ENCODE peak calls at places on chromosomes 4 and X, in four cellular contexts. One of them, this sample, is unnamed.

GRCh38 chr4:156476359-156476758 is 495.2 kb downstream of the PDGFC start:
- DNase-seq in omental fat pad: no peak
- DNase-seq in H9: no peak
- DNase-seq in transverse colon: no peak
- DNase-seq in this sample: no peak

GRCh38 chr4:10275696-10276095 is 159.1 kb upstream of the WDR1 start:
- DNase-seq in omental fat pad: no peak
- DNase-seq in H9: no peak
- DNase-seq in transverse colon: no peak
- DNase-seq in this sample: no peak

GRCh38 chr4:174209296-174209695 is 74.2 kb downstream of the FBXO8 start:
- DNase-seq in omental fat pad: no peak
- DNase-seq in H9: no peak
- DNase-seq in transverse colon: no peak
- DNase-seq in this sample: no peak

GRCh38 chr4:120704529-120704928 is 218.0 kb downstream of the PRDM5 start:
- DNase-seq in omental fat pad: no peak
- DNase-seq in H9: no peak
- DNase-seq in transverse colon: no peak
- DNase-seq in this sample: no peak

GRCh38 chrX:85391879-85392238 is 12.4 kb upstream of the POF1B start:
- DNase-seq in omental fat pad: no peak
- DNase-seq in H9: no peak
- DNase-seq in transverse colon: no peak
- DNase-seq in this sample: no peak

GRCh38 chr4:1451106-1451751 is 45.0 kb upstream of the NKX1-1 start:
- DNase-seq in omental fat pad: no peak
- DNase-seq in H9: no peak
- DNase-seq in transverse colon: no peak
- DNase-seq in this sample: no peak

GRCh38 chrX:38923451-38923969 is 122.3 kb downstream of the MID1IP1 start:
- DNase-seq in omental fat pad: no peak
- DNase-seq in H9: no peak
- DNase-seq in transverse colon: no peak
- DNase-seq in this sample: no peak

GRCh38 chr4:186660403-186660802 is 63.3 kb downstream of the FAT1 start:
- DNase-seq in omental fat pad: no peak
- DNase-seq in H9: no peak
- DNase-seq in transverse colon: peak; percentile 70
- DNase-seq in this sample: no peak

GRCh38 chr4:1873291-1873690 is 2.1 kb downstream of the NSD2 start:
- DNase-seq in omental fat pad: no peak
- DNase-seq in H9: no peak
- DNase-seq in transverse colon: no peak
- DNase-seq in this sample: no peak

GRCh38 chr4:159505275-159505975 is 402.5 kb downstream of the RAPGEF2 start:
- DNase-seq in omental fat pad: no peak
- DNase-seq in H9: no peak
- DNase-seq in transverse colon: no peak
- DNase-seq in this sample: no peak

GRCh38 chrX:9775930-9776329 is 10.3 kb upstream of the GPR143 start:
- DNase-seq in omental fat pad: no peak
- DNase-seq in H9: no peak
- DNase-seq in transverse colon: no peak
- DNase-seq in this sample: no peak

GRCh38 chrX:15151267-15152196 is 118.4 kb downstream of the ASB9 start:
- DNase-seq in omental fat pad: no peak
- DNase-seq in H9: no peak
- DNase-seq in transverse colon: no peak
- DNase-seq in this sample: no peak

GRCh38 chrX:120517936-120518335 is 42.8 kb downstream of the CUL4B start:
- DNase-seq in omental fat pad: no peak
- DNase-seq in H9: no peak
- DNase-seq in transverse colon: no peak
- DNase-seq in this sample: no peak

GRCh38 chrX:140318306-140318705 is 186.6 kb downstream of the SOX3 start:
- DNase-seq in omental fat pad: no peak
- DNase-seq in H9: no peak
- DNase-seq in transverse colon: no peak
- DNase-seq in this sample: no peak

DNA sequence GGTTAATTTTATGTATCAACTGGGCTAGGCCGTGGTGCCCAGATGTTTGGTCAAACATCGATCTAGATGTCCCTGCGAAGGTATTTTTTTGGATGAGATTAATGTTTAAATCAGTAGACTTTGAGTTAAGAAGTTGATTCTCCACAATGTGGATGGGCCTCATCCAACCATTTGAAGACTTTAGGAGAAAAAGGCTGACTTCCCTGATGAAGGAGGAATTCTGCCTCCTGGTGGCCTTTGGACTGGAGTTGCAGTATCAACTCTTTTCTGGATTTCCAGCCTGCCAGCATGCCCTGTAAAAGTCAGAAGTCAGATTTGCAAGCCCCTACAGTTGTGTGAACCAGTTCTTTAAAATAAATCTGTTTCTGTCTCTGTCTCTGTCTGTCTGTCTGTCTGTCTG is 91.4 kb downstream of the STK32B start:
- DNase-seq in omental fat pad: no peak
- DNase-seq in H9: peak; percentile 57
- DNase-seq in transverse colon: peak; percentile 21
- DNase-seq in this sample: no peak
- TF ChIP-seq CTCF in omental fat pad: no peak
- TF ChIP-seq CTCF in H9: peak; percentile 79
- TF ChIP-seq CTCF in transverse colon: peak; percentile 40
- TF ChIP-seq CTCF in this sample: peak; percentile 26

GRCh38 chr4:28167411-28167810 is 1306.8 kb downstream of the STIM2 start:
- DNase-seq in omental fat pad: no peak
- DNase-seq in H9: no peak
- DNase-seq in transverse colon: no peak
- DNase-seq in this sample: no peak
- TF ChIP-seq CTCF in omental fat pad: no peak
- TF ChIP-seq CTCF in H9: no peak
- TF ChIP-seq CTCF in transverse colon: no peak
- TF ChIP-seq CTCF in this sample: no peak

GRCh38 chr4:168736831-168737230 is 240.0 kb downstream of the PALLD start:
- DNase-seq in omental fat pad: no peak
- DNase-seq in H9: no peak
- DNase-seq in transverse colon: no peak
- DNase-seq in this sample: no peak

GRCh38 chr4:168740686-168741085 is 243.8 kb downstream of the PALLD start:
- DNase-seq in omental fat pad: no peak
- DNase-seq in H9: no peak
- DNase-seq in transverse colon: no peak
- DNase-seq in this sample: no peak

GRCh38 chr4:168737441-168738176 is 240.8 kb downstream of the PALLD start:
- DNase-seq in omental fat pad: no peak
- DNase-seq in H9: no peak
- DNase-seq in transverse colon: no peak
- DNase-seq in this sample: no peak

GRCh38 chr4:168741281-168742173 is 244.7 kb downstream of the PALLD start:
- DNase-seq in omental fat pad: no peak
- DNase-seq in H9: no peak
- DNase-seq in transverse colon: no peak
- DNase-seq in this sample: no peak

DNA sequence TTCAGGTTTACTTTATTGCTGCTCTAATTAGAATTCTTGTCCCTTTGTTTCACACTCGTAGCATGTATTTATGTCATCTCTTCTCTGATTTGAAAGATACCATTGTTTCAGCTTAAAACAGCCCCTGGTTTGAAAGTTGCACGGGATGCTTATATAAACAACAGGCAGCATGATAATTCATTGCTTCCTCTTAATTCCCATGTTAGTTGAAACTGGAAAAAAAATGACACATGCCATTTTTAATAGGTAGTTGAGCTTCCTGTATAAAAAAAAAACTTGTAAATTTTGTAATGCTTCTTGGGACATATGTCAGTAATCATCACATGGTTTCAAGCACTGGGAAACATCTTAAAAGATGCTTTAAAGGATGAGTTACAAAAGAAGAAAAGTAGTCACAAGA is 243.0 kb downstream of the PALLD start:
- DNase-seq in omental fat pad: no peak
- DNase-seq in H9: no peak
- DNase-seq in transverse colon: no peak
- DNase-seq in this sample: no peak
- TF ChIP-seq CTCF in omental fat pad: no peak
- TF ChIP-seq CTCF in H9: no peak
- TF ChIP-seq CTCF in transverse colon: no peak
- TF ChIP-seq CTCF in this sample: no peak

GRCh38 chr4:167290684-167291083 is 56.4 kb upstream of the SPOCK3 start:
- DNase-seq in omental fat pad: no peak
- DNase-seq in H9: no peak
- DNase-seq in transverse colon: no peak
- DNase-seq in this sample: no peak
- TF ChIP-seq CTCF in omental fat pad: no peak
- TF ChIP-seq CTCF in H9: peak; percentile 71
- TF ChIP-seq CTCF in transverse colon: no peak
- TF ChIP-seq CTCF in this sample: peak; percentile 49

GRCh38 chrX:154374361-154375155 is at the start of gene FLNA:
- DNase-seq in omental fat pad: no peak
- DNase-seq in H9: peak; percentile 56
- DNase-seq in transverse colon: peak; percentile 58
- DNase-seq in this sample: no peak
- TF ChIP-seq CTCF in omental fat pad: no peak
- TF ChIP-seq CTCF in H9: no peak
- TF ChIP-seq CTCF in transverse colon: no peak
- TF ChIP-seq CTCF in this sample: no peak